ENCODE peak calls at places on chromosome 18, in eight cellular contexts. X, S, C, N, W, F, M and K are unnamed samples.

GRCh38 chr18:54260376-54261072 is 8.8 kb upstream of the POLI start:
- DNase-seq in W (no peak), C (peak), N (no peak), X (no peak), F (no peak), S (no peak), M (no peak), K (no peak)

GRCh38 chr18:46279673-46280072 is 175.5 kb downstream of the HAUS1 start:
- DNase-seq in C (no peak), S (no peak), M (no peak), W (no peak), F (no peak), X (no peak), N (no peak), K (no peak)

GRCh38 chr18:68219867-68220266 is 495.0 kb downstream of the TMX3 start:
- DNase-seq in W (no peak), M (no peak), S (no peak), X (no peak), F (no peak), C (no peak), N (no peak), K (no peak)

GRCh38 chr18:45910405-45911023 is 56.6 kb downstream of the EPG5 start:
- DNase-seq in N (peak), X (no peak), C (peak), W (peak), S (peak), F (peak), M (peak), K (peak)

GRCh38 chr18:74804677-74805076 is 207.0 kb downstream of the ZNF407 start:
- DNase-seq in M (no peak), F (no peak), W (no peak), C (no peak), S (no peak), N (no peak), X (no peak), K (no peak)

GRCh38 chr18:55780591-55781071 is 192.6 kb upstream of the TCF4 start:
- DNase-seq in X (no peak), F (no peak), N (no peak), M (no peak), S (no peak), C (no peak), W (no peak), K (no peak)

GRCh38 chr18:50128506-50129271 is 66.3 kb downstream of the MYO5B start:
- DNase-seq in X (no peak), N (peak), S (no peak), W (peak), C (no peak), F (no peak), M (no peak), K (no peak)

GRCh38 chr18:58831610-58832009 is 33.1 kb upstream of the ZNF532 start:
- DNase-seq in C (no peak), W (no peak), M (no peak), X (no peak), N (no peak), S (no peak), F (no peak), K (no peak)

GRCh38 chr18:57205641-57206040 is 58.8 kb downstream of the BOD1L2 start:
- DNase-seq in W (no peak), X (no peak), N (no peak), S (no peak), C (no peak), F (no peak), M (no peak), K (no peak)

GRCh38 chr18:58687871-58688308 is 16.6 kb downstream of the MALT1 start:
- DNase-seq in N (no peak), X (no peak), S (peak), W (no peak), F (no peak), C (no peak), M (no peak), K (no peak)

GRCh38 chr18:78479443-78479842 is 500.2 kb upstream of the SALL3 start:
- DNase-seq in W (no peak), N (no peak), F (no peak), M (no peak), X (no peak), C (no peak), S (no peak), K (no peak)

GRCh38 chr18:33051397-33051796 is 278.6 kb upstream of the KLHL14 start:
- DNase-seq in M (no peak), C (no peak), S (no peak), W (peak), F (no peak), N (no peak), X (no peak), K (no peak)

GRCh38 chr18:70332694-70333093 is 43.8 kb downstream of the SOCS6 start:
- DNase-seq in W (no peak), F (no peak), N (no peak), X (no peak), S (no peak), M (no peak), C (no peak), K (no peak)

GRCh38 chr18:59042477-59042842 is 97.2 kb upstream of the SEC11C start:
- DNase-seq in X (no peak), W (no peak), N (no peak), F (no peak), M (no peak), C (no peak), S (no peak), K (no peak)

GRCh38 chr18:5738561-5738960 is 156.8 kb downstream of the TMEM200C start:
- DNase-seq in S (no peak), C (no peak), X (no peak), W (no peak), M (no peak), N (no peak), F (no peak), K (no peak)

GRCh38 chr18:79935499-79935898 is 16.0 kb downstream of the SLC66A2 start:
- DNase-seq in M (no peak), S (no peak), F (no peak), X (no peak), N (no peak), C (peak), W (no peak), K (no peak)

GRCh38 chr18:75477913-75478312 is 50.4 kb upstream of the SMIM21 start:
- DNase-seq in N (no peak), F (no peak), M (no peak), X (no peak), W (no peak), S (no peak), C (no peak), K (no peak)

GRCh38 chr18:23887035-23887434 is 127.5 kb upstream of the TTC39C start:
- DNase-seq in N (no peak), W (no peak), S (no peak), C (no peak), X (no peak), M (no peak), F (no peak), K (no peak)

GRCh38 chr18:59357928-59358327 is 1.1 kb downstream of the LMAN1 start:
- DNase-seq in C (no peak), W (no peak), N (no peak), M (no peak), F (peak), S (no peak), X (no peak), K (no peak)

GRCh38 chr18:23301971-23302370 is 151.1 kb upstream of the RIOK3 start:
- DNase-seq in S (no peak), M (no peak), W (no peak), N (no peak), C (no peak), X (no peak), F (no peak), K (no peak)

GRCh38 chr18:80202264-80202998 is 44.9 kb downstream of the PARD6G start:
- DNase-seq in C (no peak), W (no peak), M (no peak), F (no peak), X (no peak), S (no peak), N (no peak), K (no peak)

GRCh38 chr18:7980661-7981060 is 413.5 kb downstream of the PTPRM start:
- DNase-seq in M (no peak), N (no peak), F (no peak), X (no peak), W (no peak), S (no peak), C (no peak), K (no peak)

GRCh38 chr18:54775686-54776085 is 52.6 kb upstream of the RAB27B start:
- DNase-seq in N (no peak), C (no peak), W (peak), M (no peak), X (no peak), S (no peak), F (no peak), K (peak)

GRCh38 chr18:78980777-78981651 is 1.4 kb downstream of the SALL3 start:
- DNase-seq in W (no peak), X (no peak), C (no peak), S (no peak), M (no peak), N (no peak), F (no peak), K (no peak)

GRCh38 chr18:40293311-40293710 is 1661.7 kb upstream of the PIK3C3 start:
- DNase-seq in F (no peak), W (peak), S (no peak), M (no peak), C (no peak), X (no peak), N (no peak), K (no peak)

GRCh38 chr18:49814147-49814499 is 790 bp upstream of the ACAA2 start:
- DNase-seq in X (no peak), S (peak), W (peak), F (peak), N (no peak), M (no peak), C (peak), K (no peak)

GRCh38 chr18:79951545-79952456 is at the start of gene SLC66A2:
- DNase-seq in N (peak), S (peak), C (peak), X (peak), W (peak), F (peak), M (peak), K (peak)

GRCh38 chr18:48674198-48674721 is 135.4 kb downstream of the CTIF start:
- DNase-seq in S (no peak), N (no peak), F (no peak), X (no peak), W (no peak), C (no peak), M (peak), K (no peak)

GRCh38 chr18:8603663-8604520 is 5.3 kb upstream of the RAB12 start:
- DNase-seq in M (no peak), N (no peak), W (no peak), F (no peak), X (no peak), S (no peak), C (no peak), K (no peak)

GRCh38 chr18:58297198-58297597 is 253.2 kb downstream of the NEDD4L start:
- DNase-seq in N (no peak), S (no peak), X (no peak), M (no peak), W (no peak), F (no peak), C (no peak), K (peak)

GRCh38 chr18:9758624-9759075 is 50.5 kb downstream of the RAB31 start:
- DNase-seq in M (no peak), N (no peak), C (no peak), W (no peak), X (no peak), F (no peak), S (no peak), K (no peak)

GRCh38 chr18:61727241-61727640 is 165.6 kb downstream of the RNF152 start:
- DNase-seq in F (no peak), S (no peak), M (no peak), C (no peak), X (no peak), N (no peak), W (no peak), K (no peak)

GRCh38 chr18:45926691-45927090 is 40.4 kb downstream of the EPG5 start:
- DNase-seq in N (no peak), C (no peak), X (no peak), M (no peak), F (no peak), W (no peak), S (no peak), K (no peak)

GRCh38 chr18:53819671-53820070 is 404.8 kb downstream of the MBD2 start:
- DNase-seq in X (no peak), S (no peak), N (no peak), W (no peak), C (peak), M (no peak), F (no peak), K (no peak)

GRCh38 chr18:36038102-36038663 is 29.2 kb downstream of the RPRD1A start:
- DNase-seq in W (no peak), M (no peak), X (no peak), C (no peak), N (no peak), S (no peak), F (no peak), K (no peak)

GRCh38 chr18:26549486-26550435 is 1.4 kb upstream of the KCTD1 start:
- DNase-seq in S (no peak), M (peak), F (peak), W (peak), C (peak), N (peak), X (no peak), K (peak)

GRCh38 chr18:73962251-73962650 is 185.4 kb downstream of the FBXO15 start:
- DNase-seq in C (no peak), F (no peak), N (no peak), W (no peak), S (no peak), X (no peak), M (no peak), K (peak)

GRCh38 chr18:63098014-63098981 is 221.3 kb downstream of the BCL2 start:
- DNase-seq in C (no peak), S (peak), N (no peak), X (no peak), F (no peak), W (no peak), M (no peak), K (no peak)

GRCh38 chr18:7089369-7089768 is 28.2 kb downstream of the LAMA1 start:
- DNase-seq in N (peak), S (no peak), M (no peak), W (no peak), X (no peak), C (no peak), F (no peak), K (no peak)

GRCh38 chr18:71293322-71293721 is 1004.5 kb downstream of the SOCS6 start:
- DNase-seq in F (no peak), N (no peak), W (no peak), M (no peak), S (no peak), X (no peak), C (no peak), K (no peak)